ENCODE peak calls at places on chromosomes 4 and X, in seven cellular contexts. One of them, this sample, is unnamed.

GRCh38 chr4:186161138-186161537 is 30.2 kb upstream of the CYP4V2 start:
- DNase-seq in AG10803: no peak
- DNase-seq in colonic mucosa: no peak
- DNase-seq in breast epithelium: no peak
- DNase-seq in AG04449: no peak
- DNase-seq in pancreas: no peak
- DNase-seq in tibial artery: no peak
- DNase-seq in this sample: no peak

GRCh38 chrX:14497184-14497666 is 32.1 kb upstream of the GLRA2 start:
- DNase-seq in pancreas: no peak
- DNase-seq in breast epithelium: no peak
- DNase-seq in AG04449: no peak
- DNase-seq in tibial artery: peak
- DNase-seq in AG10803: peak
- DNase-seq in colonic mucosa: no peak
- DNase-seq in this sample: no peak

GRCh38 chr4:10237131-10237530 is 120.5 kb upstream of the WDR1 start:
- DNase-seq in colonic mucosa: no peak
- DNase-seq in AG04449: no peak
- DNase-seq in tibial artery: no peak
- DNase-seq in pancreas: no peak
- DNase-seq in AG10803: no peak
- DNase-seq in breast epithelium: no peak
- DNase-seq in this sample: no peak

GRCh38 chr4:184053476-184053875 is 148.4 kb downstream of the STOX2 start:
- DNase-seq in AG04449: no peak
- DNase-seq in colonic mucosa: peak
- DNase-seq in tibial artery: no peak
- DNase-seq in pancreas: no peak
- DNase-seq in breast epithelium: no peak
- DNase-seq in AG10803: no peak
- DNase-seq in this sample: no peak

GRCh38 chr4:55074386-55074785 is 51.0 kb downstream of the KDR start:
- DNase-seq in tibial artery: no peak
- DNase-seq in AG04449: no peak
- DNase-seq in colonic mucosa: no peak
- DNase-seq in breast epithelium: no peak
- DNase-seq in AG10803: no peak
- DNase-seq in pancreas: no peak
- DNase-seq in this sample: no peak

GRCh38 chr4:41185614-41186609 is 28.4 kb downstream of the APBB2 start:
- DNase-seq in AG04449: no peak
- DNase-seq in tibial artery: no peak
- DNase-seq in breast epithelium: no peak
- DNase-seq in pancreas: no peak
- DNase-seq in colonic mucosa: no peak
- DNase-seq in AG10803: peak
- DNase-seq in this sample: no peak

GRCh38 chrX:77639820-77640219 is 146.2 kb downstream of the ATRX start:
- DNase-seq in AG10803: no peak
- DNase-seq in pancreas: no peak
- DNase-seq in colonic mucosa: no peak
- DNase-seq in tibial artery: no peak
- DNase-seq in AG04449: no peak
- DNase-seq in breast epithelium: no peak
- DNase-seq in this sample: no peak

GRCh38 chrX:87409113-87409841 is 108.3 kb upstream of the KLHL4 start:
- DNase-seq in colonic mucosa: peak
- DNase-seq in pancreas: peak
- DNase-seq in breast epithelium: peak
- DNase-seq in tibial artery: peak
- DNase-seq in AG04449: no peak
- DNase-seq in AG10803: no peak
- DNase-seq in this sample: peak

GRCh38 chr4:2301221-2301642 is 39.3 kb upstream of the MXD4 start:
- DNase-seq in pancreas: no peak
- DNase-seq in AG04449: no peak
- DNase-seq in AG10803: no peak
- DNase-seq in tibial artery: no peak
- DNase-seq in breast epithelium: no peak
- DNase-seq in colonic mucosa: peak
- DNase-seq in this sample: no peak

GRCh38 chrX:17291141-17291900 is 83.7 kb upstream of the NHS start:
- DNase-seq in pancreas: no peak
- DNase-seq in AG10803: no peak
- DNase-seq in AG04449: no peak
- DNase-seq in breast epithelium: no peak
- DNase-seq in tibial artery: peak
- DNase-seq in colonic mucosa: no peak
- DNase-seq in this sample: peak

GRCh38 chr4:183504930-183505555 is at the start of gene ING2:
- DNase-seq in breast epithelium: no peak
- DNase-seq in AG10803: peak
- DNase-seq in pancreas: peak
- DNase-seq in tibial artery: no peak
- DNase-seq in colonic mucosa: peak
- DNase-seq in AG04449: no peak
- DNase-seq in this sample: no peak

GRCh38 chrX:148771440-148771839 is 271.0 kb downstream of the AFF2 start:
- DNase-seq in breast epithelium: no peak
- DNase-seq in tibial artery: no peak
- DNase-seq in colonic mucosa: no peak
- DNase-seq in AG04449: no peak
- DNase-seq in AG10803: no peak
- DNase-seq in pancreas: no peak
- DNase-seq in this sample: no peak

GRCh38 chrX:9612146-9612505 is 147.3 kb downstream of the TBL1X start:
- DNase-seq in AG10803: no peak
- DNase-seq in AG04449: no peak
- DNase-seq in breast epithelium: no peak
- DNase-seq in colonic mucosa: no peak
- DNase-seq in tibial artery: no peak
- DNase-seq in pancreas: no peak
- DNase-seq in this sample: no peak

GRCh38 chrX:9609987-9610386 is 145.1 kb downstream of the TBL1X start:
- DNase-seq in colonic mucosa: no peak
- DNase-seq in breast epithelium: no peak
- DNase-seq in AG10803: no peak
- DNase-seq in pancreas: no peak
- DNase-seq in AG04449: no peak
- DNase-seq in tibial artery: no peak
- DNase-seq in this sample: no peak

GRCh38 chrX:9611436-9612145 is 146.7 kb downstream of the TBL1X start:
- DNase-seq in tibial artery: no peak
- DNase-seq in pancreas: no peak
- DNase-seq in AG04449: no peak
- DNase-seq in AG10803: peak
- DNase-seq in breast epithelium: no peak
- DNase-seq in colonic mucosa: no peak
- DNase-seq in this sample: no peak

GRCh38 chrX:9614016-9614415 is 149.2 kb downstream of the TBL1X start:
- DNase-seq in breast epithelium: no peak
- DNase-seq in pancreas: no peak
- DNase-seq in AG10803: peak
- DNase-seq in tibial artery: no peak
- DNase-seq in AG04449: peak
- DNase-seq in colonic mucosa: no peak
- DNase-seq in this sample: no peak

DNA sequence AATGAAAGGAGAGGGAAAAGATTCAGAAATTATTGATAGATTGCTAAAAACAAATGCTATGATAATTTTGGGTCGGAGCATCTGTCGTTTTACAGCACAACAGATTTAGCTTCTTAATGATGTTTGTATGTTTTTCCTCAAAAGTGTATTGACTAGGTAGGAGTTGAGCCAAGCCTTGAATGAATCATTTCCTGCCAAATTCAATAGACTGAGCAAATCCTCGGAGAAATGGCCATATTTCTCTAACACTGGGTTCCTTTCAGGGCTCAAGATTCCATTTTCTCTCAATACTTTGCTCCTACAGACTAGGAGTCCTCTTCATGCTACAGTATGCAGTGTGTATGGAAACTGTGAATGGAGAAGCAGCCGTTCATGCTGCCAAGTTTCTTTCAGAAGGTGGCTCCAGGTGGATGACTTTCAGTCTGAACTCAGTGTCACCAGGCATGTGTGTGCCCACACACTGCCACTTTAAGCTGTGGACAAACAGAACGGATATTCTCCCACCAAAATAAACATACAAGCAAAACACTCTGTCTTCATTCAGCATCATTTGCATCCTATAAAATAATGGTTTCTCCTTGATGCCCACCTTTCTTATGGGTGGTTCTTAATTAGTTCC is 146.0 kb downstream of the TBL1X start:
- DNase-seq in AG10803: peak
- DNase-seq in tibial artery: no peak
- DNase-seq in pancreas: no peak
- DNase-seq in colonic mucosa: no peak
- DNase-seq in breast epithelium: no peak
- DNase-seq in AG04449: no peak
- DNase-seq in this sample: no peak
- H3K4me3 ChIP-seq in AG10803: no peak
- H3K4me3 ChIP-seq in tibial artery: no peak
- H3K4me3 ChIP-seq in pancreas: no peak
- H3K4me3 ChIP-seq in colonic mucosa: no peak
- H3K4me3 ChIP-seq in breast epithelium: no peak
- H3K4me3 ChIP-seq in AG04449: no peak
- H3K4me3 ChIP-seq in this sample: no peak

DNA sequence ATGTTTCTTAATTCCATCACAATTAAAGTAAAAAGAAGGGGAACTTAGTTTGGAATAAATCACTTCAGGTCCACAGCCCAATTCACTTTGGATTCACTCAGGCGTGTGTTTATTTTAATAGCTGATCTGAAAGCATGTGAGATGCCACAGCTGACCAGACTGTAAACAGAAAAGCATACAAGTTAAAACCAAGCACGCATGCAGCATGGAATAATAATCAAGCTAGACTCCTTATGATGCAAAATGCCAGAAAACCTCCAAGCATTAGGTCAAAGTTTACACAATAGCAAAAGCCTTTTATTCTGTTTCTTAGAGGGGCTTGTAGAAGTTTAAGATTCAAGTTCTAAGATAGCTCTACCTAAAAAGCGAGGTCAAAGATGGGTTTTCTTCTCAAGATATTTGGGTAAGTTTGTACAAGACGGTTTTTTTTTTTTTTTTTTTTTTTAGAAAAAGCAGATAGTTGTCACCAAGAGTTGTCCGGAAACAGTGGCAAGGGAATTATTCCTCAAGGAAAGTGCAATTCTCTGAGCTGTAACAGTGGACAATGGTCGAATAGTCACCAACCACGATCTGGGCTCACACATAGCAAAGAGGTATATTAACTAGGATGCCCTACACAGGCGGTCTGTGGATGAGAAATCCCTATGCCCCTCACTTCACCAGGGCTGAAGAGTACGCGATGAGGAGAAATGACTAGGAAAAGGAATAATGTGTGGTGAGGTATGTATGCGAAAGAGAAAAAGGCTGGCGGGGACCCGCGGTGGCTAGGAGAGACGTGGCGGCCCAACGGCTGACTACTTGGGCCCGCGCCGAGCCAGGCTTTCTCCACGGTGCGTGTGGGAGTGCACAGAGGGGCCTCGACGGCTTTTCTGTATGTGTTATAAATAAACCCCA is 680 bp upstream of the PRRG1 start:
- DNase-seq in tibial artery: no peak
- DNase-seq in pancreas: no peak
- DNase-seq in colonic mucosa: no peak
- DNase-seq in AG10803: peak
- DNase-seq in AG04449: no peak
- DNase-seq in breast epithelium: no peak
- DNase-seq in this sample: no peak
- H3K4me3 ChIP-seq in tibial artery: peak
- H3K4me3 ChIP-seq in pancreas: peak
- H3K4me3 ChIP-seq in colonic mucosa: peak
- H3K4me3 ChIP-seq in AG10803: peak
- H3K4me3 ChIP-seq in AG04449: peak
- H3K4me3 ChIP-seq in breast epithelium: peak
- H3K4me3 ChIP-seq in this sample: peak

GRCh38 chr4:168677063-168677462 is 180.2 kb downstream of the PALLD start:
- DNase-seq in pancreas: no peak
- DNase-seq in tibial artery: no peak
- DNase-seq in AG10803: no peak
- DNase-seq in colonic mucosa: no peak
- DNase-seq in AG04449: no peak
- DNase-seq in breast epithelium: no peak
- DNase-seq in this sample: no peak
- H3K4me3 ChIP-seq in pancreas: no peak
- H3K4me3 ChIP-seq in tibial artery: no peak
- H3K4me3 ChIP-seq in AG10803: no peak
- H3K4me3 ChIP-seq in colonic mucosa: no peak
- H3K4me3 ChIP-seq in AG04449: no peak
- H3K4me3 ChIP-seq in breast epithelium: no peak
- H3K4me3 ChIP-seq in this sample: no peak

GRCh38 chr4:87019898-87020297 is 85.1 kb downstream of the AFF1 start:
- DNase-seq in breast epithelium: no peak
- DNase-seq in colonic mucosa: no peak
- DNase-seq in AG10803: no peak
- DNase-seq in tibial artery: no peak
- DNase-seq in pancreas: no peak
- DNase-seq in AG04449: no peak
- DNase-seq in this sample: no peak
- H3K4me3 ChIP-seq in breast epithelium: no peak
- H3K4me3 ChIP-seq in colonic mucosa: no peak
- H3K4me3 ChIP-seq in AG10803: no peak
- H3K4me3 ChIP-seq in tibial artery: no peak
- H3K4me3 ChIP-seq in pancreas: no peak
- H3K4me3 ChIP-seq in AG04449: no peak
- H3K4me3 ChIP-seq in this sample: no peak

DNA sequence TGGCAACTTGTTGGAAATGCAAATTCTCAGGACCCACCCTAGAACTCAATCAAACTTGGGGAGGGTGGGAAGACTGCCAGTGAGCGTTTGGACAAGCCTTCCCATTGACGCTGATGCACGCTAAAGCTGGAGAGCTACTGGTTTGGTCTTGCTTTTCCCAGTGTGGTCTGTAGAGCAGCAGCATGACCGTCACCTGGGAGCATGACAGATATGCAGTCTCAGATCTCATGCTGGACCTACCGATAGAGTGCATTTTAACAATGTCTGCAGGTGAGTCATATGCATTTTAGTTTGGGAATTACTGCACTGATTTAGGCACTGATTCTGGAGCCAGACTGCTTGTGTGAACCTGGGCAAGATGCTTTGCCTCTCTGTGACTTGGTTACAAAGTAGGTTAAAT is 27.2 kb downstream of the HPF1 start:
- DNase-seq in pancreas: no peak
- DNase-seq in tibial artery: no peak
- DNase-seq in AG10803: no peak
- DNase-seq in breast epithelium: no peak
- DNase-seq in AG04449: no peak
- DNase-seq in colonic mucosa: no peak
- DNase-seq in this sample: no peak
- H3K4me3 ChIP-seq in pancreas: no peak
- H3K4me3 ChIP-seq in tibial artery: no peak
- H3K4me3 ChIP-seq in AG10803: no peak
- H3K4me3 ChIP-seq in breast epithelium: no peak
- H3K4me3 ChIP-seq in AG04449: no peak
- H3K4me3 ChIP-seq in colonic mucosa: no peak
- H3K4me3 ChIP-seq in this sample: no peak